ENCODE peak calls at places on chromosomes 5 and 9, in seven cellular contexts. L, Z, Y, N, I, J and X are unnamed samples.

GRCh38 chr5:3051400-3051799 is 299.9 kb upstream of the IRX2 start:
- DNase-seq in L (no peak), Z (no peak), Y (no peak), N (no peak), I (no peak), J (no peak), X (no peak)

GRCh38 chr5:76556511-76557221 is 66.5 kb downstream of the F2RL2 start:
- DNase-seq in L (peak), Z (no peak), Y (no peak), N (no peak), I (no peak), J (no peak), X (no peak)

GRCh38 chr9:16184964-16185646 is 632.3 kb downstream of the CCDC171 start:
- DNase-seq in L (no peak), Z (no peak), Y (no peak), N (no peak), I (no peak), J (no peak), X (no peak)

GRCh38 chr5:76602094-76602726 is 21.0 kb downstream of the F2RL2 start:
- DNase-seq in L (no peak), Z (no peak), Y (no peak), N (no peak), I (no peak), J (no peak), X (no peak)

GRCh38 chr9:129052592-129052991 is 16.2 kb downstream of the MIGA2 start:
- DNase-seq in L (no peak), Z (no peak), Y (no peak), N (no peak), I (peak), J (no peak), X (no peak)

GRCh38 chr9:116430849-116431248 is 256.3 kb upstream of the TRIM32 start:
- DNase-seq in L (no peak), Z (no peak), Y (no peak), N (no peak), I (no peak), J (no peak), X (no peak)

GRCh38 chr5:1016036-1016435 is 7.4 kb downstream of the NKD2 start:
- DNase-seq in L (no peak), Z (no peak), Y (no peak), N (no peak), I (no peak), J (no peak), X (no peak)

GRCh38 chr5:15203376-15203775 is 296.6 kb upstream of the FBXL7 start:
- DNase-seq in L (no peak), Z (no peak), Y (no peak), N (no peak), I (no peak), J (no peak), X (no peak)

GRCh38 chr9:549425-549997 is 292.0 kb upstream of the DMRT1 start:
- DNase-seq in L (no peak), Z (no peak), Y (no peak), N (no peak), I (no peak), J (no peak), X (no peak)

GRCh38 chr5:140131967-140132409 is 6.3 kb downstream of the IGIP start:
- DNase-seq in L (peak), Z (peak), Y (no peak), N (no peak), I (no peak), J (peak), X (no peak)

GRCh38 chr5:159135896-159136531 is 36.3 kb upstream of the EBF1 start:
- DNase-seq in L (no peak), Z (peak), Y (no peak), N (no peak), I (no peak), J (peak), X (no peak)

GRCh38 chr5:78984020-78984610 is 995 bp downstream of the ARSB start:
- DNase-seq in L (peak), Z (no peak), Y (no peak), N (no peak), I (peak), J (no peak), X (peak)

GRCh38 chr5:35736280-35736679 is 118.6 kb downstream of the SPEF2 start:
- DNase-seq in L (no peak), Z (no peak), Y (no peak), N (no peak), I (no peak), J (no peak), X (no peak)

GRCh38 chr5:64341340-64341739 is 164.5 kb upstream of the RGS7BP start:
- DNase-seq in L (no peak), Z (no peak), Y (no peak), N (no peak), I (no peak), J (no peak), X (no peak)

GRCh38 chr5:88805151-88805784 is 77.7 kb downstream of the MEF2C start:
- DNase-seq in L (no peak), Z (no peak), Y (no peak), N (no peak), I (no peak), J (no peak), X (no peak)

GRCh38 chr5:13898569-13898968 is 45.9 kb downstream of the DNAH5 start:
- DNase-seq in L (no peak), Z (no peak), Y (no peak), N (no peak), I (no peak), J (no peak), X (no peak)

GRCh38 chr9:18238254-18238653 is 235.7 kb upstream of the ADAMTSL1 start:
- DNase-seq in L (no peak), Z (peak), Y (no peak), N (no peak), I (no peak), J (no peak), X (no peak)

GRCh38 chr9:90983394-90983793 is 181.8 kb downstream of the SYK start:
- DNase-seq in L (no peak), Z (no peak), Y (no peak), N (no peak), I (no peak), J (no peak), X (no peak)

GRCh38 chr5:174294891-174295620 is 249.6 kb downstream of the NSG2 start:
- DNase-seq in L (no peak), Z (no peak), Y (no peak), N (no peak), I (no peak), J (no peak), X (no peak)

GRCh38 chr5:159310492-159310891 is 19.8 kb downstream of the IL12B start:
- DNase-seq in L (no peak), Z (peak), Y (no peak), N (no peak), I (no peak), J (no peak), X (peak)

GRCh38 chr9:68627594-68627993 is 77.4 kb upstream of the PIP5K1B start:
- DNase-seq in L (no peak), Z (no peak), Y (no peak), N (no peak), I (no peak), J (no peak), X (no peak)

GRCh38 chr9:19173598-19174125 is 46.4 kb upstream of the PLIN2 start:
- DNase-seq in L (no peak), Z (no peak), Y (no peak), N (no peak), I (peak), J (no peak), X (no peak)

GRCh38 chr9:135989722-135990467 is 28.7 kb upstream of the UBAC1 start:
- DNase-seq in L (no peak), Z (no peak), Y (peak), N (no peak), I (peak), J (no peak), X (peak)

GRCh38 chr9:133571896-133572595 is 37.1 kb downstream of the FAM163B start:
- DNase-seq in L (no peak), Z (no peak), Y (no peak), N (no peak), I (no peak), J (no peak), X (no peak)

GRCh38 chr9:116860509-116861120 is 173.5 kb downstream of the TRIM32 start:
- DNase-seq in L (peak), Z (peak), Y (peak), N (no peak), I (peak), J (peak), X (peak)

GRCh38 chr5:14706615-14707021 is 42.1 kb downstream of the OTULIN start:
- DNase-seq in L (no peak), Z (peak), Y (no peak), N (no peak), I (no peak), J (peak), X (no peak)

GRCh38 chr5:54794437-54794970 is 190.9 kb downstream of the ESM1 start:
- DNase-seq in L (no peak), Z (no peak), Y (no peak), N (no peak), I (no peak), J (no peak), X (no peak)

GRCh38 chr5:115098041-115098702 is 71.5 kb downstream of the TRIM36 start:
- DNase-seq in L (peak), Z (peak), Y (peak), N (no peak), I (no peak), J (peak), X (peak)

GRCh38 chr5:94812232-94812631 is 193.8 kb downstream of the SLF1 start:
- DNase-seq in L (no peak), Z (no peak), Y (no peak), N (no peak), I (no peak), J (no peak), X (no peak)

GRCh38 chr9:8917978-8918739 is 1118.6 kb upstream of the DMAC1 start:
- DNase-seq in L (no peak), Z (no peak), Y (no peak), N (no peak), I (peak), J (peak), X (peak)

GRCh38 chr5:173932695-173933139 is 44.6 kb downstream of the CPEB4 start:
- DNase-seq in L (no peak), Z (no peak), Y (no peak), N (no peak), I (no peak), J (no peak), X (no peak)

GRCh38 chr9:21998026-21998425 is 3.4 kb downstream of the CDKN2B-AS1 start:
- DNase-seq in L (no peak), Z (no peak), Y (no peak), N (no peak), I (no peak), J (no peak), X (no peak)

GRCh38 chr5:57833489-57833888 is 350.9 kb upstream of the ACTBL2 start:
- DNase-seq in L (no peak), Z (no peak), Y (no peak), N (no peak), I (no peak), J (no peak), X (no peak)

GRCh38 chr5:139895647-139896046 is 100.0 kb downstream of the PSD2 start:
- DNase-seq in L (no peak), Z (no peak), Y (no peak), N (no peak), I (no peak), J (no peak), X (no peak)

GRCh38 chr5:137296213-137296702 is 202.9 kb downstream of the SPOCK1 start:
- DNase-seq in L (no peak), Z (no peak), Y (peak), N (no peak), I (peak), J (no peak), X (no peak)

GRCh38 chr5:4089087-4089486 is 493.5 kb downstream of the IRX1 start:
- DNase-seq in L (no peak), Z (no peak), Y (no peak), N (no peak), I (no peak), J (no peak), X (no peak)

GRCh38 chr5:178382689-178383276 is 150.2 kb upstream of the PHYKPL start:
- DNase-seq in L (no peak), Z (no peak), Y (no peak), N (no peak), I (peak), J (no peak), X (no peak)